ENCODE peak calls at places on chromosomes 12 and 14, in four cellular contexts. One of them, this sample, is unnamed.

GRCh38 chr14:96747006-96747405 is 50.2 kb upstream of the VRK1 start:
- DNase-seq in K562: no peak
- DNase-seq in GM12878: no peak
- DNase-seq in HepG2: no peak
- DNase-seq in this sample: no peak

GRCh38 chr14:74324945-74325361 is 22.2 kb upstream of the ABCD4 start:
- DNase-seq in K562: no peak
- DNase-seq in GM12878: no peak
- DNase-seq in HepG2: peak
- DNase-seq in this sample: peak

GRCh38 chr12:48045965-48046364 is 41.7 kb upstream of the COL2A1 start:
- DNase-seq in K562: no peak
- DNase-seq in GM12878: no peak
- DNase-seq in HepG2: no peak
- DNase-seq in this sample: no peak

GRCh38 chr12:120873231-120873630 is 30.9 kb downstream of the SPPL3 start:
- DNase-seq in K562: no peak
- DNase-seq in GM12878: no peak
- DNase-seq in HepG2: no peak
- DNase-seq in this sample: no peak

GRCh38 chr12:68007466-68007865 is 18.2 kb downstream of the IFNG-AS1 start:
- DNase-seq in K562: no peak
- DNase-seq in GM12878: no peak
- DNase-seq in HepG2: no peak
- DNase-seq in this sample: no peak

GRCh38 chr14:75542585-75543091 is 20.4 kb downstream of the BATF start:
- DNase-seq in K562: peak
- DNase-seq in GM12878: no peak
- DNase-seq in HepG2: no peak
- DNase-seq in this sample: no peak

GRCh38 chr14:72863216-72864006 is 30.5 kb downstream of the DPF3 start:
- DNase-seq in K562: no peak
- DNase-seq in GM12878: peak
- DNase-seq in HepG2: no peak
- DNase-seq in this sample: no peak

GRCh38 chr12:104974626-104975290 is 11.4 kb upstream of the NOPCHAP1 start:
- DNase-seq in K562: no peak
- DNase-seq in GM12878: peak
- DNase-seq in HepG2: no peak
- DNase-seq in this sample: no peak

GRCh38 chr12:76374395-76375020 is 26.3 kb upstream of the BBS10 start:
- DNase-seq in K562: no peak
- DNase-seq in GM12878: no peak
- DNase-seq in HepG2: no peak
- DNase-seq in this sample: no peak

GRCh38 chr14:65981192-65981843 is 504.9 kb upstream of the CCDC196 start:
- DNase-seq in K562: no peak
- DNase-seq in GM12878: no peak
- DNase-seq in HepG2: no peak
- DNase-seq in this sample: no peak

GRCh38 chr12:31491395-31491794 is 99.5 kb downstream of the DENND5B start:
- DNase-seq in K562: no peak
- DNase-seq in GM12878: no peak
- DNase-seq in HepG2: no peak
- DNase-seq in this sample: no peak

GRCh38 chr12:97414855-97415254 is 47.7 kb upstream of the RMST start:
- DNase-seq in K562: no peak
- DNase-seq in GM12878: no peak
- DNase-seq in HepG2: no peak
- DNase-seq in this sample: no peak

GRCh38 chr14:37051153-37051552 is 121.3 kb downstream of the SLC25A21 start:
- DNase-seq in K562: no peak
- DNase-seq in GM12878: no peak
- DNase-seq in HepG2: no peak
- DNase-seq in this sample: no peak
- H3K27ac ChIP-seq in K562: no peak
- H3K27ac ChIP-seq in GM12878: no peak
- H3K27ac ChIP-seq in HepG2: no peak
- H3K27ac ChIP-seq in this sample: no peak

GRCh38 chr14:57501039-57501557 is 7.4 kb upstream of the CCDC198 start:
- DNase-seq in K562: no peak
- DNase-seq in GM12878: no peak
- DNase-seq in HepG2: no peak
- DNase-seq in this sample: no peak
- TF ChIP-seq REST in K562: no peak
- TF ChIP-seq REST in GM12878: no peak
- TF ChIP-seq REST in HepG2: no peak
- TF ChIP-seq REST in this sample: no peak

DNA sequence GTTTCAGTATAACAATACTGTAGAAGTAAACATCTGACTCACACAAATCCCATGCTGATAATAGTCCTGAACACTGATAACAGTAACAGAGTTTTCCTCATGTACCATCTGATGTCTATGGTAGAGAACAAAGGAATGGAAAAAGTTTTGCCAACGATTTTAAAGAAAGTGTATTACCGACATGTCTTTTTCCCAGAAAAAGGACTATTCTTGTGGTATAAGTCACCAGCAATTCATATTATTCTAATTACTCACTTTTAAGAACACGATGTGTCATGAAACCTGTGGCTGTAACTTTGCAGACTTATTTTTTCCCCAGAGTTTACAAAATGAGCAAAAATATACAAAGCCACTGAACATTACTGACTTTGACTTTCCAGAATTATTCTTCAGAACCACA is 40.1 kb upstream of the DCN start:
- DNase-seq in K562: no peak
- DNase-seq in GM12878: no peak
- DNase-seq in HepG2: no peak
- DNase-seq in this sample: no peak
- TF ChIP-seq BHLHE40 in K562: no peak
- TF ChIP-seq BHLHE40 in GM12878: no peak
- TF ChIP-seq BHLHE40 in HepG2: no peak
- TF ChIP-seq BHLHE40 in this sample: no peak

DNA sequence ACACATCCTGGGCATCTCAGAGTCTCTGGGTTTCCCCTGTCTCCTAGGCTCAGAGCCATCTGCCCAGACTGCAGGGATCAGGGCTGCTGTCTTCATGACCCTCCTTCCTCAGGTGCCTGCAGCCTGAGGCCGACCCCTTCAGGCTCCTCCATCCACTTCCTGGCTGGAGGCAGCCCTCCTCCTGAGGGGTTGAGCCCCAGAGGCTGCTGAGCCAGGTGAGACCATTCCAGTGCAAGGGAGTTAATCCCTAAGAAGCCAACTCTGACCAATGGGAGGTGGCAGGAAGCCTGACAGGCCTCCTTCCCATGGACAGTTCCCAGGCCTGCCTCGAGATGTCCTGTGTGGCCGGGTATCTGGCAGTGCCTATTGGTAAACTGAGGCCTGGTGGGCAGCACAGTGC is 8.4 kb upstream of the PPP4R4 start:
- DNase-seq in K562: no peak
- DNase-seq in GM12878: no peak
- DNase-seq in HepG2: no peak
- DNase-seq in this sample: no peak
- H3K27ac ChIP-seq in K562: no peak
- H3K27ac ChIP-seq in GM12878: no peak
- H3K27ac ChIP-seq in HepG2: no peak
- H3K27ac ChIP-seq in this sample: no peak